ENCODE peak calls at places on chromosomes 5 and 9, in four cellular contexts. U is neuronal stem cell, B is transverse colon, J is OCI-LY7. R is an unnamed sample. For H3K4me1 and H3K36me3, the result is how much of the 10 kb centered on the place peaks cover.

GRCh38 chr5:100550531-100551036 is 15.4 kb downstream of the FAM174A start:
- DNase-seq in U (no peak), B (no peak), J (no peak), R (no peak)

GRCh38 chr5:170623576-170624181 is 119.9 kb downstream of the KCNIP1 start:
- DNase-seq in U (no peak), B (no peak), J (no peak), R (peak)

GRCh38 chr5:147170603-147171002 is 64.2 kb upstream of the STK32A start:
- DNase-seq in U (no peak), B (no peak), J (peak), R (no peak)

GRCh38 chr5:20294696-20295095 is 306.7 kb upstream of the CDH18 start:
- DNase-seq in U (no peak), B (no peak), J (no peak), R (no peak)

GRCh38 chr9:3224931-3225330 is 300.9 kb downstream of the RFX3 start:
- DNase-seq in U (no peak), B (no peak), J (no peak), R (no peak)

GRCh38 chr5:146912874-146913273 is 34.3 kb upstream of the PPP2R2B start:
- DNase-seq in U (no peak), B (no peak), J (no peak), R (no peak)

GRCh38 chr9:76912631-76913275 is 6.8 kb upstream of the PRUNE2 start:
- DNase-seq in U (no peak), B (no peak), J (no peak), R (no peak)

GRCh38 chr5:59660737-59661136 is 232.8 kb downstream of the PDE4D start:
- DNase-seq in U (no peak), B (no peak), J (peak), R (no peak)

GRCh38 chr5:80239680-80240367 is 16.0 kb downstream of the SERINC5 start:
- DNase-seq in U (no peak), B (no peak), J (no peak), R (no peak)

GRCh38 chr5:41863871-41864486 is 6.2 kb downstream of the OXCT1 start:
- DNase-seq in U (no peak), B (no peak), J (no peak), R (no peak)

GRCh38 chr9:82797539-82797938 is 265.4 kb downstream of the RASEF start:
- DNase-seq in U (no peak), B (peak), J (no peak), R (peak)

GRCh38 chr5:32990593-32991415 is 279.7 kb downstream of the NPR3 start:
- DNase-seq in U (no peak), B (no peak), J (no peak), R (no peak)

GRCh38 chr5:115463985-115464384 is 80.6 kb downstream of the FEM1C start:
- DNase-seq in U (no peak), B (no peak), J (no peak), R (no peak)

GRCh38 chr9:70479880-70480291 is 65.4 kb upstream of the KLF9 start:
- DNase-seq in U (no peak), B (peak), J (no peak), R (peak)

GRCh38 chr9:133597316-133597957 is 11.8 kb downstream of the FAM163B start:
- DNase-seq in U (no peak), B (no peak), J (peak), R (no peak)

GRCh38 chr5:43193171-43193951 is 1.3 kb downstream of the NIM1K start:
- DNase-seq in U (peak), B (no peak), J (peak), R (no peak)

GRCh38 chr9:96556701-96557461 is 62.8 kb downstream of the CDC14B start:
- DNase-seq in U (no peak), B (no peak), J (no peak), R (no peak)

GRCh38 chr5:171422495-171422894 is 3.0 kb downstream of the FGF18 start:
- DNase-seq in U (no peak), B (no peak), J (no peak), R (no peak)

GRCh38 chr9:75909776-75910175 is 19.3 kb downstream of the PCSK5 start:
- DNase-seq in U (no peak), B (no peak), J (no peak), R (no peak)

GRCh38 chr5:75670571-75670970 is 46.7 kb downstream of the POC5 start:
- DNase-seq in U (no peak), B (no peak), J (no peak), R (no peak)

GRCh38 chr9:72602629-72603028 is 81.2 kb downstream of the TMC1 start:
- DNase-seq in U (no peak), B (no peak), J (no peak), R (no peak)

GRCh38 chr5:69099302-69099701 is 5.5 kb downstream of the SLC30A5 start:
- DNase-seq in U (no peak), B (no peak), J (no peak), R (no peak)

GRCh38 chr5:59791602-59792001 is 101.9 kb downstream of the PDE4D start:
- DNase-seq in U (no peak), B (no peak), J (no peak), R (no peak)

GRCh38 chr5:31890025-31890424 is 251.1 kb downstream of the PDZD2 start:
- DNase-seq in U (no peak), B (no peak), J (no peak), R (no peak)

GRCh38 chr5:167050568-167051214 is 1240.8 kb upstream of the WWC1 start:
- DNase-seq in U (no peak), B (no peak), J (no peak), R (no peak)

GRCh38 chr5:9766581-9766980 is 136.4 kb upstream of the TAS2R1 start:
- DNase-seq in U (no peak), B (no peak), J (no peak), R (no peak)

GRCh38 chr9:91359083-91359482 is 2.6 kb downstream of the AUH start:
- DNase-seq in U (no peak), B (no peak), J (no peak), R (no peak)

GRCh38 chr9:91360551-91361293 is 996 bp downstream of the AUH start:
- DNase-seq in U (peak), B (no peak), J (peak), R (no peak)

GRCh38 chr9:91361294-91362201 is at the start of gene AUH:
- DNase-seq in U (peak), B (peak), J (peak), R (peak)

GRCh38 chr9:91362212-91362611 is 494 bp upstream of the AUH start:
- DNase-seq in U (no peak), B (no peak), J (no peak), R (no peak)

GRCh38 chr9:91359734-91360470 is 1.8 kb downstream of the AUH start:
- DNase-seq in U (no peak), B (no peak), J (no peak), R (no peak)
- H3K4me3 ChIP-seq in U (peak), B (no peak), J (peak), R (no peak)

GRCh38 chr9:130042931-130043653 is at the start of gene FNBP1:
- DNase-seq in U (peak), B (peak), J (peak), R (peak)
- H3K4me1 ChIP-seq in U (under half), B (half or more), J (half or more), R (under half)

GRCh38 chr9:121326130-121326838 is 43.8 kb downstream of the STOM start:
- DNase-seq in U (peak), B (peak), J (no peak), R (peak)

GRCh38 chr9:121325387-121325786 is 44.7 kb downstream of the STOM start:
- DNase-seq in U (no peak), B (no peak), J (no peak), R (peak)

GRCh38 chr9:121323449-121324151 is 46.5 kb downstream of the STOM start:
- DNase-seq in U (no peak), B (no peak), J (no peak), R (no peak)

GRCh38 chr9:121324316-121324715 is 45.7 kb downstream of the STOM start:
- DNase-seq in U (no peak), B (no peak), J (no peak), R (no peak)

DNA sequence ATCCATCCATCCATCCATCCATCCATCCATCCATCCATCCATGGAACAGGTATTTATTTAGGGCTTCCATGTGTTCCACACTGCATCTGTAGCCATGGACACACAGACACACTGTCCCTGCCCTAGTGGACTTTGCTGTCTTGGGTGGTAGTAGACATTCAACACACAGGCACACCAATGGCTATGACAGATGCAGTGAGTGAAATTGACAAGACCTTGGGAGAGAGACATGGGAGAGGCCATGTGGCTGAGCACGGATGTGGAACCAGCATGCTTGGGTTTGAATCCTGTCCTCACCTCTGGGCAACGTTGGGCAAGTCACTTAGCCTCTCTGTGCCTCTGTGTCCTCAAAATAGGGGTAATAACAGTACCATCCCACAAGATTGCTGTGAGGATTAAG is 45.3 kb downstream of the STOM start:
- DNase-seq in U (no peak), B (no peak), J (no peak), R (no peak)
- H3K36me3 ChIP-seq in U (under half), B (half or more), J (under half), R (under half)

DNA sequence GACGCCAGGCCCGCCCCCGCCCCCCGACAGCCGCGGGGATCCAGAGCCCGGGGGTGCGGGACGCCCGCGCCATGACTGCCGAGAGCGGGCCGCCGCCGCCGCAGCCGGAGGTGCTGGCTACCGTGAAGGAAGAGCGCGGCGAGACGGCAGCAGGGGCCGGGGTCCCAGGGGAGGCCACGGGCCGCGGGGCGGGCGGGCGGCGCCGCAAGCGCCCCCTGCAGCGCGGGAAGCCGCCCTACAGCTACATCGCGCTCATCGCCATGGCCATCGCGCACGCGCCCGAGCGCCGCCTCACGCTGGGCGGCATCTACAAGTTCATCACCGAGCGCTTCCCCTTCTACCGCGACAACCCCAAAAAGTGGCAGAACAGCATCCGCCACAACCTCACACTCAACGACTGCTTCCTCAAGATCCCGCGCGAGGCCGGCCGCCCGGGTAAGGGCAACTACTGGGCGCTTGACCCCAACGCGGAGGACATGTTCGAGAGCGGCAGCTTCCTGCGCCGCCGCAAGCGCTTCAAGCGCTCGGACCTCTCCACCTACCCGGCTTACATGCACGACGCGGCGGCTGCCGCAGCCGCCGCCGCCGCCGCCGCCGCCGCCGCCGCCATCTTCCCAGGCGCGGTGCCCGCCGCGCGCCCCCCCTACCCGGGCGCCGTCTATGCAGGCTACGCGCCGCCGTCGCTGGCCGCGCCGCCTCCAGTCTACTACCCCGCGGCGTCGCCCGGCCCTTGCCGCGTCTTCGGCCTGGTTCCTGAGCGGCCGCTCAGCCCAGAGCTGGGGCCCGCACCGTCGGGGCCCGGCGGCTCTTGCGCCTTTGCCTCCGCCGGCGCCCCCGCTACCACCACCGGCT is 1.0 kb downstream of the FOXE1 start:
- DNase-seq in U (peak), B (no peak), J (peak), R (peak)
- H3K4me3 ChIP-seq in U (peak), B (no peak), J (peak), R (no peak)

GRCh38 chr9:131266301-131267229 is 9.7 kb downstream of the FAM78A start:
- DNase-seq in U (no peak), B (no peak), J (no peak), R (no peak)
- H3K4me1 ChIP-seq in U (under half), B (under half), J (half or more), R (under half)

GRCh38 chr9:137390553-137391410 is 32.2 kb downstream of the EXD3 start:
- DNase-seq in U (no peak), B (peak), J (no peak), R (peak)
- H3K36me3 ChIP-seq in U (under half), B (under half), J (under half), R (under half)

R was measured in mucosa of descending colon.